ENCODE peak calls at places on chromosomes 5 and 9, in four cellular contexts. J is K562, Y is HepG2, O is GM12878. D is an unnamed sample.

GRCh38 chr9:27701664-27702063 is 128.4 kb upstream of the C9orf72 start:
- DNase-seq in Y (no peak), O (no peak), J (no peak), D (no peak)

GRCh38 chr9:34084562-34084961 is 35.9 kb upstream of the UBAP2 start:
- DNase-seq in J (no peak), Y (no peak), O (no peak), D (no peak)

GRCh38 chr5:146751781-146752401 is 126.7 kb downstream of the PPP2R2B start:
- DNase-seq in J (no peak), Y (no peak), O (peak), D (no peak)

GRCh38 chr9:76403352-76403751 is 9.1 kb upstream of the RFK start:
- DNase-seq in J (peak), O (peak), Y (peak), D (peak)

GRCh38 chr5:107594253-107595045 is 76.3 kb downstream of the EFNA5 start:
- DNase-seq in O (no peak), J (no peak), Y (no peak), D (no peak)

GRCh38 chr9:29691758-29692407 is 2118.6 kb upstream of the C9orf72 start:
- DNase-seq in J (no peak), Y (peak), O (no peak), D (no peak)

GRCh38 chr9:89686134-89686533 is 81.3 kb downstream of the GADD45G start:
- DNase-seq in Y (no peak), O (no peak), J (no peak), D (no peak)

GRCh38 chr9:108860354-108860753 is 1.7 kb upstream of the ACTL7A start:
- DNase-seq in O (no peak), J (no peak), Y (no peak), D (no peak)

GRCh38 chr5:83281658-83282057 is 189.9 kb upstream of the VCAN start:
- DNase-seq in Y (no peak), O (no peak), J (no peak), D (no peak)

GRCh38 chr5:127826011-127826410 is 122.8 kb downstream of the CCDC192 start:
- DNase-seq in J (no peak), Y (no peak), O (no peak), D (no peak)

GRCh38 chr9:136748656-136749551 is 579 bp upstream of the LCN6 start:
- DNase-seq in J (no peak), O (no peak), Y (no peak), D (no peak)

GRCh38 chr9:16281707-16282106 is 588.8 kb downstream of the BNC2 start:
- DNase-seq in Y (no peak), O (no peak), J (no peak), D (no peak)

GRCh38 chr9:124442826-124443225 is 7.4 kb upstream of the ADGRD2 start:
- DNase-seq in J (no peak), Y (no peak), O (no peak), D (no peak)

GRCh38 chr5:97839338-97840081 is 656.5 kb upstream of the RIOK2 start:
- DNase-seq in Y (no peak), J (no peak), O (no peak), D (no peak)

GRCh38 chr5:143695941-143696340 is 116.0 kb upstream of the HMHB1 start:
- DNase-seq in O (no peak), Y (no peak), J (no peak), D (no peak)

GRCh38 chr5:115179959-115180709 is 10.4 kb upstream of the TRIM36 start:
- DNase-seq in O (no peak), J (no peak), Y (no peak), D (peak)

GRCh38 chr5:40210705-40211104 is 469.0 kb upstream of the PTGER4 start:
- DNase-seq in O (no peak), Y (no peak), J (no peak), D (no peak)

GRCh38 chr5:97600486-97600885 is 417.4 kb upstream of the RIOK2 start:
- DNase-seq in J (no peak), O (no peak), Y (no peak), D (no peak)

GRCh38 chr9:83583151-83584014 is 39.6 kb upstream of the IDNK start:
- DNase-seq in Y (peak), O (no peak), J (peak), D (peak)

GRCh38 chr5:52674815-52675545 is 112.7 kb upstream of the ITGA1 start:
- DNase-seq in Y (no peak), J (no peak), O (no peak), D (no peak)
- TF ChIP-seq TAF1 in Y (no peak), J (no peak), O (no peak), D (no peak)

GRCh38 chr5:57503433-57503832 is 20.8 kb upstream of the ACTBL2 start:
- DNase-seq in J (no peak), Y (no peak), O (no peak), D (no peak)

GRCh38 chr5:57495688-57496087 is 13.1 kb upstream of the ACTBL2 start:
- DNase-seq in O (no peak), J (no peak), Y (no peak), D (no peak)

GRCh38 chr5:57501414-57502321 is 19.1 kb upstream of the ACTBL2 start:
- DNase-seq in J (no peak), Y (no peak), O (no peak), D (no peak)

GRCh38 chr5:57497733-57498132 is 15.1 kb upstream of the ACTBL2 start:
- DNase-seq in J (no peak), O (no peak), Y (no peak), D (no peak)

GRCh38 chr5:57499262-57500050 is 16.8 kb upstream of the ACTBL2 start:
- DNase-seq in Y (peak), J (peak), O (peak), D (peak)
- TF ChIP-seq TAF1 in Y (no peak), J (no peak), O (no peak), D (no peak)

GRCh38 chr5:32865475-32865874 is 154.4 kb downstream of the NPR3 start:
- DNase-seq in O (no peak), Y (no peak), J (no peak), D (no peak)
- TF ChIP-seq TAF1 in O (no peak), Y (no peak), J (no peak), D (no peak)

GRCh38 chr5:41858890-41859289 is 11.3 kb downstream of the OXCT1 start:
- DNase-seq in Y (no peak), J (no peak), O (no peak), D (no peak)

GRCh38 chr5:41869150-41869738 is 981 bp downstream of the OXCT1 start:
- DNase-seq in O (no peak), Y (no peak), J (peak), D (no peak)

GRCh38 chr5:41857989-41858388 is 12.2 kb downstream of the OXCT1 start:
- DNase-seq in J (no peak), Y (no peak), O (no peak), D (no peak)

GRCh38 chr5:41863871-41864486 is 6.2 kb downstream of the OXCT1 start:
- DNase-seq in O (no peak), Y (no peak), J (no peak), D (no peak)
- TF ChIP-seq TAF1 in O (no peak), Y (no peak), J (no peak), D (no peak)

GRCh38 chr5:103218164-103218563 is 40.4 kb upstream of the MACIR start:
- DNase-seq in O (no peak), J (no peak), Y (peak), D (no peak)
- TF ChIP-seq TAF1 in O (no peak), J (no peak), Y (no peak), D (no peak)

DNA sequence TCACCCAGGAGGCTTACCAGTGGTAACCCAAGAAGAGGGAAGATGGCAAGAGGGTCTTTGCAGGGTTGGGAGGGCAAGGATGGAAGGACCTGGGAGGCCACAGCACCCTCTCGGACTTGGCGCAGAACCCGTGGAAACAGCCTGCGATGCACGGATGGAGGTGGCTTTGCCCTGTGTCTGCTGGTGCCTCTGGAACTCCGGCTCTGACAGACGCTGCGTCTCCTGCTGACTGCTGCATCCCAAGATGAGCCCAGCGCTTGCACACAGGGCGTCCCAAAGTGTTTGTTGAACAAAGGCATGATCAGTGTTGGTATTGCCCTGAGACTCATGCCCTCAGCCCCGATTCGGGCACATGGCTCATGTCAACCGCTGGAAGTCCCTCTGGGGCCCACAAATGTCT is 2.0 kb upstream of the RNU6ATAC start:
- DNase-seq in O (no peak), Y (no peak), J (no peak), D (no peak)
- TF ChIP-seq TAF1 in O (no peak), Y (no peak), J (no peak), D (no peak)

GRCh38 chr9:107756091-107756490 is 266.5 kb upstream of the KLF4 start:
- DNase-seq in O (no peak), J (no peak), Y (no peak), D (no peak)
- TF ChIP-seq TAF1 in O (no peak), J (no peak), Y (no peak), D (no peak)

D was measured in GM12891.